ENCODE peak calls at places on chromosome 4, in nine cellular contexts. U is right cardiac atrium, I is mesendoderm, X is GM23338, Y is spleen, E is aorta, R is choroid plexus epithelial cell, W is left ventricle myocardium inferior, Q is brain microvascular endothelial cell. H is an unnamed sample.

GRCh38 chr4:7500404-7500803 is 65.7 kb upstream of the PSAPL1 start:
- DNase-seq in U (no peak), Y (no peak), I (no peak), E (no peak), R (no peak), X (no peak), Q (no peak), W (no peak), H (no peak)

GRCh38 chr4:43132010-43132582 is 239.6 kb downstream of the GRXCR1 start:
- DNase-seq in Y (peak), R (peak), I (peak), E (peak), Q (peak), U (peak), W (peak), X (peak), H (peak)

GRCh38 chr4:11471613-11472012 is 42.9 kb upstream of the HS3ST1 start:
- DNase-seq in R (peak), E (no peak), W (no peak), Y (peak), U (no peak), Q (no peak), X (no peak), I (no peak), H (peak)

GRCh38 chr4:75169020-75169814 is 236.3 kb downstream of the PARM1 start:
- DNase-seq in I (no peak), Y (no peak), X (peak), E (no peak), W (no peak), R (no peak), U (no peak), Q (no peak), H (no peak)

GRCh38 chr4:30380404-30380998 is 339.7 kb upstream of the PCDH7 start:
- DNase-seq in Y (no peak), Q (peak), X (peak), U (no peak), E (no peak), R (peak), I (peak), W (no peak), H (peak)

GRCh38 chr4:27318740-27319139 is 458.1 kb downstream of the STIM2 start:
- DNase-seq in U (peak), Q (no peak), R (peak), X (peak), W (no peak), Y (no peak), E (no peak), I (peak), H (peak)

GRCh38 chr4:73411731-73412414 is 7.8 kb downstream of the ALB start:
- DNase-seq in W (no peak), E (no peak), I (no peak), Q (no peak), U (no peak), Y (no peak), R (no peak), X (no peak), H (no peak)

GRCh38 chr4:7134737-7135388 is 57.5 kb upstream of the SORCS2 start:
- DNase-seq in Q (peak), Y (no peak), X (no peak), R (peak), U (peak), E (peak), W (peak), I (no peak), H (peak)

DNA sequence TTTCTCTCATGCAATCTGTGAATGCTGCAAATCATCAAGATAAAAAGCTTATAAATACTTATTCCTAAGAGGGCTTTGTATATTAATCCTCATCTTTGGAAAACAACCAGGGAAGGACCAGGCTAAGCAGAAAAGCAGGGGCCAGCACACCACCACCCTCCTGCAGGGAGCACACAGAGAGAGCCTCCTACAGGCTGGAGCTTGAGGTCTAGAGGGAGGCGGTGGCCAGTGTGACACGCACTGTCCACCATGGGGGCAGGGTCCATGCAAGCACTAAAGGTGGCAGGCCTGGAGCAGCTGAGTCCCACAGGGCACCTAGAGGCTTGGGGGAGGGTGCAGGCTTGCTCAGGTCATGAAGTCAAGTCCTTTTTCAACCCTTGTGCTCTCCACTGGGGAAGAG is 236.9 kb downstream of the TACR3 start:
- DNase-seq in E (no peak), U (no peak), I (no peak), Q (no peak), Y (no peak), W (no peak), R (no peak), X (no peak), H (no peak)
- H3K4me3 ChIP-seq in E (no peak), U (no peak), I (no peak), Q (no peak), Y (no peak), W (no peak), R (no peak), X (no peak), H (no peak)

GRCh38 chr4:146585761-146586333 is 52.8 kb upstream of the POU4F2 start:
- DNase-seq in I (no peak), Q (peak), U (no peak), W (no peak), Y (no peak), E (no peak), R (peak), X (peak), H (peak)
- H3K4me3 ChIP-seq in I (no peak), Q (no peak), U (no peak), W (no peak), Y (no peak), E (no peak), R (no peak), X (no peak), H (no peak)

DNA sequence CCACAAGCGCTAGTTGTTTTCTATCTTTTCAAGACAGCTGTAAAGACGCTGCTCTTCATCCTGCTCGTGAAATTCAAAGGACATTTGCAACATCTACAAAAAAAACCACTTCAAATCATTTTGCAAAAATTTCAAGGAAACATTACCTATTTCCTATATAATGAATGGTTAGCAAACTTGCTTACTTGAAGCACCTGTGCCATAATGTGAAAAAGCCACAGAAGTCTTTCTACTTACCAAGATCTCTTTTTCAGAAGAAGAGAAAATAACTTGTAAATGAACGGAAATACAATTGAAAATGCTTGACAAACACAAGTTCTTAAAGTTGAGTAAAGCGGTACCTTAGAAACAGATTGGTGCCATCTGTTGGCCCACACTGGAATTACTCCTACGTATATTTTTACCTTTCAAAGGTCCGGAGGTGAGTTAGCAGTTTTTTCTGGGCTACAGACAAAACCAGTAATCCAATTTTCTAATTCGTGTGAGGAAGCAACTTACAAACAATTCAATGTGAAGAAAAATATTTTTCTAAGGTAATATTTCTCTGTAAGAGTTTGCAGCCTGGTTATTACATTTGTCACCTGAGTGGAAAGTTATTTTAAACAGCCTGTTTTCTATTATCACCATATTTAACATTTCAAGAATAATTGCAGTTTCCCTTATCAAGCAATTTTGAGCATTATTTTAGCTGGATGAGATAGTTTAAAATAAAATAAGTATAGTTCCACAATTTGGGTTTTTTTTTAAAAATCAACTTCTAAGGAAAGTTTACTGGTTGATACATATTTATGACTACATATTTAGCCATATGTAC is at the start of gene TLR6:
- DNase-seq in W (no peak), E (no peak), Y (no peak), I (peak), Q (peak), R (peak), X (peak), U (no peak), H (peak)
- H3K4me3 ChIP-seq in W (peak), E (no peak), Y (peak), I (no peak), Q (peak), R (peak), X (no peak), U (peak), H (peak)

DNA sequence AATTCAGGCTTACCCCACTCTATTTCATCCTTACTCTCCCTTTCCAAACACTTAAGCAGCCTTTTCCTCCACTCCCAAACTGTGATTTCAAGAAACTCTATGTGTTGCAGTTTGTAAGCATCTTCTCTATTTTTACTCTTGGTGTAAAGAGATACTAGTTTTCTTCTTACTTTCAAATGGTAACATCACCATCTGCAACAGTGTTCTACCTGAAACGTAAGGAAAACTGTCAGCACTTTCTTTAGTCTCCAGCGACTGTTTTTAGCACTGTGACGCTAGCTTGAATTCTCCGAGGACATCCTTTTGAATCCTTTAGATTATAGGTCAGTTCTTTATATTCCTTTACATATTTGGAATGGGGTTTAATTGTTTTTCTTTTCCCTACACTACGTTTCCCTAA is 335.2 kb downstream of the PDGFC start:
- DNase-seq in I (peak), W (no peak), Q (no peak), X (no peak), E (no peak), Y (no peak), R (no peak), U (no peak), H (no peak)
- H3K4me3 ChIP-seq in I (no peak), W (no peak), Q (no peak), X (no peak), E (no peak), Y (no peak), R (no peak), U (no peak), H (no peak)

GRCh38 chr4:37648084-37648817 is 37.9 kb downstream of the RELL1 start:
- DNase-seq in E (no peak), U (peak), Y (no peak), Q (peak), X (no peak), R (peak), W (peak), I (peak), H (peak)
- H3K4me3 ChIP-seq in E (no peak), U (no peak), Y (no peak), Q (no peak), X (no peak), R (peak), W (no peak), I (no peak), H (no peak)

GRCh38 chr4:130563185-130563890 is 1467.4 kb downstream of the C4orf33 start:
- DNase-seq in E (peak), I (peak), X (peak), U (peak), Q (peak), W (peak), R (peak), Y (no peak), H (peak)
- H3K4me3 ChIP-seq in E (no peak), I (no peak), X (no peak), U (peak), Q (peak), W (peak), R (peak), Y (peak), H (peak)

DNA sequence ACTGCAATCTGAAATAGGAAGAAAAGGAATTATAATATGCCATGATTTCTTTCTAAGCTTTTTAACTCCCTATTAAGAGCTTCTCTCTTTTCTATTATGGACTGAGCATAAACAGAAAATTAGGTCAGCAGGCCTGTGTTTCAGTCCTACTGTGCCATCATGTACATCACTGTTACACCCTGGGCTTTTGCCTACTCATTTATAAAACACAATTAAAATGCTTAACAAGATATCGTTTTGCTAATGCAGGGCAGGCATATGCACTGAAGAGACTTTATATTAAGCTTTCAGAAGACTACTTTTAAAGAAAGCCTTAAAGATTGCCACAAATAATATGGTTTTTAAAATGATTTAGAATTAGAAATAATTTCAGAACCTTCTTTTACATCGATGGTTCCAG is 828 bp upstream of the BBS12 start:
- DNase-seq in X (no peak), I (no peak), Y (no peak), R (no peak), W (no peak), U (no peak), E (no peak), Q (no peak), H (no peak)
- H3K4me3 ChIP-seq in X (peak), I (no peak), Y (peak), R (no peak), W (peak), U (peak), E (no peak), Q (no peak), H (no peak)

GRCh38 chr4:39522068-39522467 is 5.2 kb downstream of the UGDH start:
- DNase-seq in X (no peak), I (no peak), R (no peak), E (no peak), Q (no peak), W (no peak), Y (no peak), U (no peak), H (no peak)

GRCh38 chr4:39524420-39524957 is 2.8 kb downstream of the UGDH start:
- DNase-seq in W (no peak), U (no peak), I (no peak), Q (no peak), Y (no peak), X (no peak), E (peak), R (no peak), H (no peak)

GRCh38 chr4:39516407-39516966 is 10.8 kb downstream of the UGDH start:
- DNase-seq in U (no peak), I (no peak), W (no peak), E (no peak), Y (no peak), R (no peak), Q (no peak), X (no peak), H (no peak)

GRCh38 chr4:39518484-39518883 is 8.8 kb downstream of the UGDH start:
- DNase-seq in I (no peak), R (no peak), E (no peak), U (no peak), W (no peak), Y (no peak), X (no peak), Q (no peak), H (no peak)

GRCh38 chr4:39521253-39521908 is 5.9 kb downstream of the UGDH start:
- DNase-seq in U (no peak), E (no peak), Y (no peak), X (no peak), I (no peak), Q (no peak), W (no peak), R (peak), H (peak)
- H3K4me3 ChIP-seq in U (no peak), E (no peak), Y (no peak), X (no peak), I (no peak), Q (peak), W (no peak), R (no peak), H (no peak)

GRCh38 chr4:151641167-151641566 is 119.6 kb downstream of the GATB start:
- DNase-seq in R (peak), U (no peak), W (no peak), Q (peak), E (no peak), X (no peak), Y (no peak), I (no peak), H (peak)

GRCh38 chr4:151643564-151643963 is 117.2 kb downstream of the GATB start:
- DNase-seq in R (no peak), X (no peak), I (no peak), Q (no peak), W (no peak), E (no peak), U (no peak), Y (no peak), H (no peak)

GRCh38 chr4:151641983-151642382 is 118.8 kb downstream of the GATB start:
- DNase-seq in W (no peak), U (no peak), X (no peak), R (no peak), Q (no peak), I (no peak), Y (no peak), E (no peak), H (no peak)

GRCh38 chr4:151646322-151646721 is 114.5 kb downstream of the GATB start:
- DNase-seq in Y (no peak), U (no peak), E (no peak), X (peak), W (no peak), Q (no peak), R (no peak), I (peak), H (peak)

DNA sequence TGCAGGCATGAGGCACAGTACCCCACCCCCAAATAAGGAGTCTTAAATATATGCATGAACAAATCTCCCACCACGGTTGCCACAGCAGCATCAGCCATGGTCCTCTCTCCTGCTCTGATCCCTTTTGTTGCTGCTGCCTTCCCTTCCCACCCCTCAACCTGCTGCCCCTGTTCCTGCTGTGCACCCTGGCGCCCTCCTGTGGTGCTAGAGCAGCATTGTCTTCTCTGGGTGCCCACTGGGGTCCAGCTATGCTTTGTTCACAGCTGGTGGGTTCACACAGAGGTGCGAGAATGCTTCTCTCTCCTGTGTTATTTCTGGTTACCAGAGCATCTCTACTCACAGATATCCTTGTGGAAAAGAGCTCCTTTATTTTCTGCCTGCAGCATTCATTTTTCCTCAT is 116.2 kb downstream of the GATB start:
- DNase-seq in I (peak), Y (no peak), U (no peak), W (no peak), R (no peak), E (no peak), Q (no peak), X (peak), H (no peak)
- H3K4me3 ChIP-seq in I (no peak), Y (no peak), U (no peak), W (no peak), R (no peak), E (no peak), Q (no peak), X (no peak), H (no peak)

GRCh38 chr4:38044060-38044459 is 83.9 kb downstream of the PTTG2 start:
- DNase-seq in Q (no peak), Y (no peak), W (no peak), X (no peak), I (no peak), R (no peak), E (no peak), U (no peak), H (no peak)

GRCh38 chr4:38036548-38036947 is 76.3 kb downstream of the PTTG2 start:
- DNase-seq in E (no peak), R (no peak), X (no peak), Q (no peak), W (no peak), Y (no peak), I (no peak), U (no peak), H (no peak)

GRCh38 chr4:38034986-38035882 is 75.0 kb downstream of the PTTG2 start:
- DNase-seq in R (peak), X (peak), E (no peak), W (no peak), Q (peak), U (no peak), I (peak), Y (no peak), H (peak)

GRCh38 chr4:38037627-38038026 is 77.4 kb downstream of the PTTG2 start:
- DNase-seq in Q (no peak), E (no peak), Y (no peak), U (no peak), R (no peak), X (no peak), I (no peak), W (no peak), H (no peak)

DNA sequence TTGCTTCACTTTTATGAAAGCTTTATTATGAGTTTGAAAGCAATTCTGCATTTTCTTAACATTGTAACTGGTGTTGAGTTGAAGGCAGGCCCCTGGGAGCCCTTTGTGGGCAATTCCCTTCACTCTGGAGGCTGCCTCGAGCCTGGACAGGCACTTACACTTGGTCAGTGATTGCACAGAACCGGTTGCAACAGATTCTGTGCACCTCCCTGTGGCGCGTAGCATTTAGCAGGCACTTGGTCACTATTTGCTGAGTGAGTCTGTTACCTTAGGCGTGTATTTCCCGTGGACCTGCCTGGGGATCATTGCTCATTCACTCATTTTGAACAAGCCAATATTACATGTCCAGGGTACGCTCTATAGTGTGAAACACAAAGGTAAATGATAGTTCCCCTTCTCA is 80.4 kb downstream of the PTTG2 start:
- DNase-seq in Q (no peak), R (no peak), Y (no peak), U (no peak), E (no peak), W (no peak), I (no peak), X (no peak), H (no peak)
- H3K4me3 ChIP-seq in Q (no peak), R (no peak), Y (no peak), U (no peak), E (no peak), W (no peak), I (no peak), X (no peak), H (no peak)